ENCODE peak calls at places on chromosomes 13 and 19, in six cellular contexts. A is HCT116, J is H1, C is K562, W is SK-N-SH, U is HepG2. Q is an unnamed sample.
A peak's percentile ranks its signal among the peaks of the same experiment; 100 is the strongest.

GRCh38 chr19:19627716-19628498 is at the start of gene LPAR2:
- DNase-seq in A (peak; percentile 24), J (peak; percentile 89), C (no peak), W (peak; percentile 96), U (no peak), Q (peak; percentile 82)

GRCh38 chr19:23554548-23554947 is 132.5 kb downstream of the ZNF675 start:
- DNase-seq in A (no peak), J (no peak), C (no peak), W (no peak), U (no peak), Q (no peak)

GRCh38 chr13:109381546-109382180 is 404.7 kb downstream of the IRS2 start:
- DNase-seq in A (no peak), J (no peak), C (no peak), W (no peak), U (no peak), Q (no peak)

GRCh38 chr19:42477933-42478332 is 35.2 kb upstream of the CXCL17 start:
- DNase-seq in A (no peak), J (no peak), C (no peak), W (no peak), U (no peak), Q (no peak)

GRCh38 chr19:54418030-54418929 is 3.0 kb downstream of the TTYH1 start:
- DNase-seq in A (no peak), J (peak; percentile 50), C (peak; percentile 9), W (no peak), U (peak; percentile 50), Q (no peak)

GRCh38 chr19:54153731-54154326 is 5.7 kb downstream of the LENG1 start:
- DNase-seq in A (no peak), J (no peak), C (no peak), W (no peak), U (no peak), Q (no peak)

GRCh38 chr19:35712910-35713845 is 4.6 kb upstream of the KMT2B start:
- DNase-seq in A (no peak), J (peak; percentile 62), C (peak; percentile 37), W (no peak), U (no peak), Q (no peak)

GRCh38 chr13:110108348-110109139 is 198.4 kb downstream of the COL4A1 start:
- DNase-seq in A (peak; percentile 53), J (no peak), C (no peak), W (peak; percentile 91), U (peak; percentile 51), Q (peak; percentile 84)

GRCh38 chr19:45681391-45682015 is 10.2 kb downstream of the SNRPD2 start:
- DNase-seq in A (peak; percentile 71), J (peak; percentile 95), C (peak; percentile 84), W (peak; percentile 91), U (peak; percentile 63), Q (peak; percentile 88)

GRCh38 chr19:46478356-46478986 is 7.1 kb upstream of the PNMA8A start:
- DNase-seq in A (no peak), J (peak; percentile 54), C (peak; percentile 50), W (peak; percentile 66), U (no peak), Q (no peak)

GRCh38 chr19:43078311-43078710 is 4.2 kb downstream of the PSG2 start:
- DNase-seq in A (no peak), J (no peak), C (no peak), W (no peak), U (no peak), Q (no peak)

GRCh38 chr19:2294377-2295335 is 12.7 kb upstream of the PEAK3 start:
- DNase-seq in A (no peak), J (no peak), C (no peak), W (peak; percentile 93), U (no peak), Q (no peak)

GRCh38 chr13:43360911-43361605 is 337.7 kb downstream of the DNAJC15 start:
- DNase-seq in A (no peak), J (no peak), C (no peak), W (no peak), U (no peak), Q (no peak)

GRCh38 chr13:43365042-43365344 is 341.6 kb downstream of the DNAJC15 start:
- DNase-seq in A (no peak), J (no peak), C (no peak), W (no peak), U (no peak), Q (no peak)

GRCh38 chr13:43368003-43368402 is 344.6 kb downstream of the DNAJC15 start:
- DNase-seq in A (no peak), J (no peak), C (no peak), W (no peak), U (no peak), Q (peak; percentile 56)

GRCh38 chr13:43363156-43363918 is 340.0 kb downstream of the DNAJC15 start:
- DNase-seq in A (no peak), J (no peak), C (no peak), W (no peak), U (no peak), Q (no peak)

GRCh38 chr13:43364210-43365041 is 341.0 kb downstream of the DNAJC15 start:
- DNase-seq in A (no peak), J (no peak), C (no peak), W (no peak), U (no peak), Q (no peak)
- TF ChIP-seq JUND in A (no peak), J (no peak), C (no peak), W (peak; percentile 8), U (no peak), Q (no peak)

GRCh38 chr19:3981736-3982681 is 3.3 kb downstream of the EEF2 start:
- DNase-seq in A (no peak), J (no peak), C (no peak), W (peak; percentile 17), U (no peak), Q (no peak)

GRCh38 chr19:3983542-3983914 is 1.7 kb downstream of the EEF2 start:
- DNase-seq in A (no peak), J (no peak), C (no peak), W (peak; percentile 13), U (no peak), Q (no peak)

GRCh38 chr19:3981373-3981735 is 3.9 kb downstream of the EEF2 start:
- DNase-seq in A (no peak), J (no peak), C (no peak), W (no peak), U (no peak), Q (no peak)

GRCh38 chr19:3983936-3984583 is 1.2 kb downstream of the EEF2 start:
- DNase-seq in A (no peak), J (peak; percentile 45), C (peak; percentile 27), W (peak; percentile 32), U (no peak), Q (no peak)

DNA sequence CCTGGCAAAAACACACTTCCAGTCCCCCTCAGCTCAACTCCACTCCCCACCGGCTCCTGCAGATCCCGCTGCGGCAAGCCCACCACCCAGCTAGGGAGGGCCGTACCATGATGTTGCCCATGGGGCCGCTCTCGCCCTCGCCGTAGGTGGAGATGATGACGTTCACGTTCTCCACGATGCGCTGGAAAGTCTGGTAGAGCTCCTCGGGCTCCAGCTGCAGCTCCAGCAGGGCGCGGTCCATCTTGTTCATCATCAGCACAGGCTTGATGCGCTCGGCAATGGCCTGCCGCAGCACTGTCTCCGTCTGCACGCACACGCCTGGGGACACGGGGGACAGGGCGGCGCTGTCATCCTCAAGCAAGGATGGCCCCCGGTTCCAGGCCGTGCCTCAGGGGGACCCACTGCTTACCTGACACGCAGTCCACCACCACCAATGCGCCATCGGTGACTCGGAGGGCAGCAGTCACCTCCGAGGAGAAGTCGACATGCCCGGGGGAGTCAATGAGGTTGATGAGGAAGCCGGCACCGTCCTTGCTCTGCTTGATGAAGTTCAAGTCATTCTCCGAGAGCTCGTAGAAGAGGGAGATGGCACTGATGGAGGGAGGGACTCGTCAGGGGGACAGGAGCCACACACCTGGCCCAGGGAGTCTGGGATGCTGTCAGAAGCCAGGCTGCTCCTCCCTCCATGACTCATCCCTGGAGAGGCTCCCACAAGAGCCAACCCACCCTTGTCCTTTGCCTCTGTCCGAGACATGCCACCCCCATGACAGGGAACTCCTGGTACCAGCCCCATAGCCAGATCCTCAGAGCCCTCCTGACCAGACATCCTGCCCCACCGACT is 2.3 kb downstream of the EEF2 start:
- DNase-seq in A (no peak), J (peak; percentile 46), C (no peak), W (peak; percentile 23), U (peak; percentile 41), Q (no peak)
- TF ChIP-seq JUND in A (no peak), J (no peak), C (no peak), W (no peak), U (no peak), Q (no peak)

DNA sequence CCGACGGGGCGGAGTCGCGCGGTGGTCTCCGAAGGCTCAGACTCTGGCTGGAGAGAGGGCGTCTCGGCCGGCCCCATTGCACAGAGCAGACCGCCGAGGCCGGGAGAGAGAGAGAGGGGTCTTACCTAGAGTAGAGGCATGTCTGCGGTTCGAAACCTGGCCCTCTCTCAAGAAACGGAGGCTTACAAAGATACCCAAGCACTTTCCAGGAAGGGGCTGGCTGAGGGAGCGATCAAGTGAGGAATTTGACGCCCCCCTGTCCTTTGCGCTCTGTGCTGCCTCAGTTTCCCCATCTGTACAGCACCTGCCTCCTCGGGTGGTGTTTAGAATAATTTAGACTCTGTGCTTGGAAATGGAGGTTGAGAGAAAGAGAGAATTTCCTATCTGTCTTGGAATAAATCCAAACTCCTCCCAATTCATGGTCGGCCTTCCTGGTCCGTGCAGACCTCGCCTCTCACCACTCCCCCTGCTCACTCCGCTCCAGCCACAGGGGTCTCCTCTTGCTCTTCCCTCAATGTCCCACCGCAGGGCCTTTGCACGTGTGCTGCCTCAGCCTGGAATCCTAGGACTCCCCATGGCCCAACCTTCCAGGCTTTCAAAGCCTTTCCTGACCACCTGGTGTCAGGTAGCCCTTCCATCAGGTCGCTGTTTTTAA is 659 bp upstream of the ISOC2 start:
- DNase-seq in A (no peak), J (no peak), C (peak; percentile 70), W (peak; percentile 73), U (peak; percentile 50), Q (peak; percentile 22)
- TF ChIP-seq JUND in A (no peak), J (no peak), C (no peak), W (no peak), U (no peak), Q (no peak)

DNA sequence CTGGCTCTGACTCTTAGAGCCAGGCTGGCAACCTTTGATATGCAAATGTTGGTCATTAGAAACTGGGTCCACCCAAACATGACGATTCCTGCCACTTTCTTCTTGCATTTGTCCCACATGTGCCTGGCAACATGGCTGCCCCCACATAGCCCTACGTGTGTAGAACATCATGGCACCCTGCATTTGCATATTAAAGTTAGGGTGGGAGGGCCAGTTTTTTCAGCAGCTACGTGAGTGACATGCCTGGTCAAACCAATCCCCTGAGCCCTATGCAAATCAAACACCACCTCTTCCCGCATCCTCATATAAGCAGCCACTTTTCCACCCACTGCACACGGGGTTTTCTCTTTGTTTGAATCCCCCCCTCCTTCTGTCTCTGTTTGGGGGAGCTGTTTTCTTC is 95.0 kb downstream of the LIG4 start:
- DNase-seq in A (no peak), J (no peak), C (no peak), W (no peak), U (no peak), Q (no peak)
- TF ChIP-seq JUND in A (no peak), J (no peak), C (no peak), W (no peak), U (no peak), Q (no peak)

GRCh38 chr13:66033924-66034323 is 1196.2 kb downstream of the PCDH9 start:
- DNase-seq in A (no peak), J (no peak), C (no peak), W (no peak), U (no peak), Q (no peak)
- TF ChIP-seq JUND in A (no peak), J (no peak), C (no peak), W (no peak), U (no peak), Q (no peak)

GRCh38 chr19:32858559-32858958 is 11.0 kb downstream of the SLC7A9 start:
- DNase-seq in A (no peak), J (no peak), C (no peak), W (no peak), U (no peak), Q (no peak)
- TF ChIP-seq JUND in A (no peak), J (no peak), C (no peak), W (no peak), U (no peak), Q (no peak)

GRCh38 chr19:4584670-4585460 is 25.4 kb upstream of the SEMA6B start:
- DNase-seq in A (no peak), J (peak; percentile 84), C (peak; percentile 68), W (peak; percentile 79), U (no peak), Q (no peak)
- TF ChIP-seq JUND in A (no peak), J (no peak), C (no peak), W (no peak), U (no peak), Q (no peak)